ENCODE peak calls at places on chromosomes 12 and 14, in five cellular contexts. M is WTC11; L is Calu3; K is stimulated activated naive CD8-positive, alpha-beta T cell treated with anti-CD3 and anti-CD28 coated beads, Interleukin-15, Interleukin-2, amounts not matched to agents 100 U/mL and 50 U/mL, for 24 hours; B is HT1080. Y is an unnamed sample.

GRCh38 chr12:9064815-9065606 is 50.7 kb downstream of the A2M start:
- DNase-seq in B (no peak), K (no peak), M (peak), L (peak), Y (no peak)

GRCh38 chr12:93766802-93767523 is 89.8 kb downstream of the CRADD start:
- DNase-seq in M (no peak), K (no peak), L (peak), B (peak), Y (no peak)

GRCh38 chr14:101957406-101958234 is 6.8 kb upstream of the DYNC1H1 start:
- DNase-seq in L (no peak), M (no peak), B (no peak), K (no peak), Y (no peak)

GRCh38 chr14:21016791-21017190 is 8.1 kb downstream of the NDRG2 start:
- DNase-seq in K (no peak), M (no peak), L (no peak), B (no peak), Y (no peak)

GRCh38 chr12:386651-387050 is 2.5 kb downstream of the KDM5A start:
- DNase-seq in L (no peak), B (no peak), M (no peak), K (no peak), Y (no peak)

GRCh38 chr12:105107176-105107496 is 395 bp upstream of the WASHC4 start:
- DNase-seq in K (no peak), L (no peak), M (no peak), B (no peak), Y (no peak)

GRCh38 chr14:56119221-56119967 is 1.2 kb downstream of the PELI2 start:
- DNase-seq in B (no peak), M (peak), L (peak), K (peak), Y (no peak)

GRCh38 chr14:80764496-80764895 is 177.0 kb downstream of the CEP128 start:
- DNase-seq in M (no peak), L (no peak), K (no peak), B (peak), Y (no peak)

GRCh38 chr14:24368562-24369252 is 723 bp downstream of the NFATC4 start:
- DNase-seq in B (no peak), L (no peak), M (peak), K (peak), Y (peak)

GRCh38 chr12:124786065-124786964 is 77.3 kb downstream of the SCARB1 start:
- DNase-seq in B (peak), K (no peak), M (peak), L (no peak), Y (peak)

GRCh38 chr14:97380539-97380941 is 583.4 kb downstream of the VRK1 start:
- DNase-seq in B (peak), K (peak), L (no peak), M (no peak), Y (no peak)

GRCh38 chr14:56235388-56235787 is 117.2 kb downstream of the PELI2 start:
- DNase-seq in M (no peak), B (no peak), L (no peak), K (no peak), Y (no peak)

GRCh38 chr12:95548539-95549391 is 2.5 kb downstream of the USP44 start:
- DNase-seq in B (no peak), L (peak), K (peak), M (peak), Y (no peak)

GRCh38 chr14:49306152-49306751 is 279.9 kb downstream of the RPS29 start:
- DNase-seq in K (no peak), B (peak), M (no peak), L (no peak), Y (no peak)

GRCh38 chr12:72560370-72560769 is 288.2 kb downstream of the TRHDE start:
- DNase-seq in B (no peak), M (peak), K (no peak), L (no peak), Y (no peak)

GRCh38 chr12:54394281-54394719 is 9.8 kb upstream of the ZNF385A start:
- DNase-seq in B (peak), L (peak), M (peak), K (peak), Y (no peak)

GRCh38 chr14:80212025-80212402 is 710 bp upstream of the DIO2 start:
- DNase-seq in B (peak), K (no peak), M (no peak), L (no peak), Y (peak)

Y was measured in AG09309.